ENCODE peak calls at places on chromosome 5, in five cellular contexts. D is right atrium auricular region, B is SK-N-SH, R is adrenal gland, O is ovary. H is an unnamed sample.

GRCh38 chr5:154756871-154757646 is 1.9 kb downstream of the LARP1 start:
- DNase-seq in D (no peak), B (peak; percentile 77), R (peak; percentile 73), O (peak; percentile 74), H (peak; percentile 38)

GRCh38 chr5:33850100-33850594 is 41.6 kb downstream of the ADAMTS12 start:
- DNase-seq in D (no peak), B (no peak), R (peak; percentile 61), O (no peak), H (peak; percentile 64)

GRCh38 chr5:143086851-143087637 is 316.4 kb downstream of the NR3C1 start:
- DNase-seq in D (no peak), B (no peak), R (no peak), O (no peak), H (peak; percentile 29)

GRCh38 chr5:36052542-36052941 is 14.1 kb downstream of the UGT3A2 start:
- DNase-seq in D (no peak), B (no peak), R (no peak), O (no peak), H (no peak)

GRCh38 chr5:158207733-158208132 is 348.8 kb upstream of the CLINT1 start:
- DNase-seq in D (no peak), B (no peak), R (no peak), O (no peak), H (no peak)

GRCh38 chr5:78562719-78563330 is 85.7 kb downstream of the LHFPL2 start:
- DNase-seq in D (no peak), B (no peak), R (no peak), O (no peak), H (no peak)

GRCh38 chr5:125326114-125326513 is 579.7 kb upstream of the ZNF608 start:
- DNase-seq in D (no peak), B (peak; percentile 47), R (peak; percentile 89), O (no peak), H (peak; percentile 73)

GRCh38 chr5:73902327-73903051 is 276.5 kb downstream of the ARHGEF28 start:
- DNase-seq in D (no peak), B (peak; percentile 58), R (no peak), O (no peak), H (peak; percentile 86)

GRCh38 chr5:81187885-81188284 is 45.2 kb upstream of the CKMT2 start:
- DNase-seq in D (no peak), B (no peak), R (peak; percentile 14), O (no peak), H (no peak)

GRCh38 chr5:171152382-171152781 is 156.7 kb upstream of the TLX3 start:
- DNase-seq in D (no peak), B (peak; percentile 17), R (no peak), O (no peak), H (peak; percentile 41)

GRCh38 chr5:72844218-72844603 is 27.8 kb downstream of the TNPO1 start:
- DNase-seq in D (no peak), B (no peak), R (no peak), O (no peak), H (no peak)

GRCh38 chr5:157516626-157517325 is 56.8 kb downstream of the NIPAL4 start:
- DNase-seq in D (peak; percentile 84), B (no peak), R (peak; percentile 90), O (peak; percentile 64), H (peak; percentile 93)

GRCh38 chr5:73441377-73441776 is 7.2 kb downstream of the FOXD1 start:
- DNase-seq in D (no peak), B (no peak), R (no peak), O (no peak), H (no peak)

GRCh38 chr5:81363093-81363886 is 30.6 kb downstream of the ACOT12 start:
- DNase-seq in D (no peak), B (no peak), R (no peak), O (no peak), H (no peak)

GRCh38 chr5:82045526-82046267 is 73.9 kb downstream of the ATG10 start:
- DNase-seq in D (no peak), B (no peak), R (no peak), O (no peak), H (peak; percentile 64)

GRCh38 chr5:111754190-111754589 is 2.8 kb downstream of the NREP start:
- DNase-seq in D (no peak), B (no peak), R (no peak), O (no peak), H (no peak)

GRCh38 chr5:167947312-167947711 is 344.1 kb upstream of the WWC1 start:
- DNase-seq in D (no peak), B (no peak), R (no peak), O (no peak), H (no peak)

GRCh38 chr5:142544946-142545652 is 140.8 kb downstream of the FGF1 start:
- DNase-seq in D (no peak), B (no peak), R (no peak), O (no peak), H (peak; percentile 62)

GRCh38 chr5:171312129-171312819 is 3.2 kb downstream of the TLX3 start:
- DNase-seq in D (no peak), B (no peak), R (no peak), O (no peak), H (no peak)

GRCh38 chr5:53381-54174 is 38.4 kb upstream of the PLEKHG4B start:
- DNase-seq in D (no peak), B (peak; percentile 82), R (peak; percentile 57), O (peak; percentile 53), H (peak; percentile 10)

GRCh38 chr5:36369092-36369737 is 67.5 kb upstream of the RANBP3L start:
- DNase-seq in D (no peak), B (no peak), R (peak; percentile 75), O (no peak), H (peak; percentile 42)

GRCh38 chr5:33330992-33331391 is 109.8 kb upstream of the TARS1 start:
- DNase-seq in D (no peak), B (no peak), R (no peak), O (no peak), H (no peak)

GRCh38 chr5:149247726-149248125 is 23.9 kb upstream of the AFAP1L1 start:
- DNase-seq in D (no peak), B (no peak), R (no peak), O (no peak), H (no peak)

GRCh38 chr5:149227168-149227826 is 44.4 kb upstream of the AFAP1L1 start:
- DNase-seq in D (no peak), B (no peak), R (peak; percentile 45), O (no peak), H (peak; percentile 60)

GRCh38 chr5:87594566-87594965 is 181.8 kb upstream of the CCNH start:
- DNase-seq in D (no peak), B (no peak), R (no peak), O (no peak), H (no peak)

GRCh38 chr5:40551706-40552557 is 127.8 kb upstream of the PTGER4 start:
- DNase-seq in D (no peak), B (no peak), R (no peak), O (no peak), H (peak; percentile 94)

GRCh38 chr5:67211926-67212325 is 15.3 kb upstream of the CD180 start:
- DNase-seq in D (no peak), B (no peak), R (no peak), O (no peak), H (peak; percentile 77)

GRCh38 chr5:157761690-157762611 is 18.4 kb downstream of the LSM11 start:
- DNase-seq in D (no peak), B (peak; percentile 75), R (peak; percentile 52), O (no peak), H (peak; percentile 83)

GRCh38 chr5:127351418-127351817 is 60.8 kb downstream of the MEGF10 start:
- DNase-seq in D (no peak), B (no peak), R (no peak), O (no peak), H (peak; percentile 10)

GRCh38 chr5:53201746-53202145 is 92.2 kb upstream of the MOCS2 start:
- DNase-seq in D (no peak), B (no peak), R (no peak), O (no peak), H (no peak)
- TF ChIP-seq CTCF in D (no peak), B (peak; percentile 28), R (peak; percentile 17), O (no peak), H (peak; percentile 17)

DNA sequence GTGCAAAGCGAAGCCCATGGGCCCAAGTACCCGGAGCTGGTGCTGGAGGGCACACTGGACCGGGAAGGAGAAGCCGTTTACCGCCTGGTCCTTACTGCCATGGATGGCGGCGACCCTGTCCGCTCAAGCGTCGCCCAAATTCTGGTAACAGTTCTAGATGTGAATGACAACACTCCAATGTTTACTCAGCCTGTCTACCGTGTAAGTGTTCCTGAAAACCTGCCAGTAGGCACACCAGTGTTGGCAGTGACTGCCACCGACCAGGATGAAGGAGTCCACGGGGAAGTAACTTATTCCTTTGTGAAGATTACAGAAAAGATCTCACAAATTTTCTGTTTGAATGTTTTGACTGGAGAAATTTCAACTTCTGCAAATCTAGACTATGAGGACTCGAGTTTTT is 936 bp downstream of the PCDHGA6 start:
- DNase-seq in D (no peak), B (no peak), R (no peak), O (no peak), H (no peak)
- H3K4me3 ChIP-seq in D (no peak overlapping the region), B (no peak overlapping the region), R (no peak overlapping the region), O (peak overlapping the region; percentile 23), H (peak overlapping the region; percentile 57)

DNA sequence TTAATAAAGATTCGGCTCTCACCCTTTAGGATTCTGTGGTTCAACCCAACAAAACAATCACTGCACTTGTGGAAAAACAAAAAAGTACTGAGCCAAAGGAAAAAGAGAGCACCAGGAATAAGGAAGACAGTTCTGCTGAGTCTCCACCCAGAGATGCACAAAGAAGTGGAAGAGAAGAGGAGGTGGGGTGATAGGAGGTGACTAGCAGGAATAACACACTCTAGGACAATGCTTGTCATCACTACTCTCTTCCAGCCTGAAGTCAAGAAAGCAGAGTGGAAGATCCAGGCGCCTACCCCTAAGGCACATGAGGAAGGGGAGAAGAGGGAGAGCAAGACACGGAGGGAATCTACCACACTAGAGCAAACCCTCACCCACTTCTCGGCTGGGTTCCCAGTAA is 1.8 kb downstream of the SLIT3 start:
- DNase-seq in D (no peak), B (no peak), R (no peak), O (no peak), H (no peak)
- TF ChIP-seq CTCF in D (no peak), B (no peak), R (no peak), O (no peak), H (no peak)

GRCh38 chr5:181186902-181187499 is 18.0 kb downstream of the TRIM7 start:
- DNase-seq in D (no peak), B (no peak), R (no peak), O (no peak), H (no peak)

GRCh38 chr5:181186022-181186421 is 19.0 kb downstream of the TRIM7 start:
- DNase-seq in D (no peak), B (no peak), R (no peak), O (no peak), H (no peak)

GRCh38 chr5:181187500-181188213 is 17.3 kb downstream of the TRIM7 start:
- DNase-seq in D (peak; percentile 84), B (peak; percentile 78), R (peak; percentile 71), O (peak; percentile 89), H (peak; percentile 82)

GRCh38 chr5:181185560-181185959 is 19.4 kb downstream of the TRIM7 start:
- DNase-seq in D (no peak), B (no peak), R (no peak), O (no peak), H (no peak)

GRCh38 chr5:181184845-181185216 is 20.2 kb downstream of the TRIM7 start:
- DNase-seq in D (no peak), B (no peak), R (no peak), O (no peak), H (no peak)
- H3K4me3 ChIP-seq in D (peak overlapping the region; percentile 45), B (no peak overlapping the region), R (no peak overlapping the region), O (no peak overlapping the region), H (no peak overlapping the region)

H was measured in fibroblast of pulmonary artery.